ENCODE peak calls at places on chromosomes 4 and X, in six cellular contexts. One of them, this sample, is unnamed.

GRCh38 chr4:8079031-8079885 is 79.4 kb downstream of the ABLIM2 start:
- DNase-seq in breast epithelium: no peak
- DNase-seq in adrenal gland: no peak
- DNase-seq in AG10803: no peak
- DNase-seq in lower lobe of right lung: peak
- DNase-seq in foreskin fibroblast: no peak
- DNase-seq in this sample: no peak

GRCh38 chrX:56233100-56233499 is 944 bp downstream of the KLF8 start:
- DNase-seq in foreskin fibroblast: peak
- DNase-seq in lower lobe of right lung: no peak
- DNase-seq in adrenal gland: no peak
- DNase-seq in AG10803: no peak
- DNase-seq in breast epithelium: no peak
- DNase-seq in this sample: no peak

GRCh38 chrX:119062750-119063374 is 9.9 kb upstream of the CT47C1 start:
- DNase-seq in breast epithelium: no peak
- DNase-seq in lower lobe of right lung: no peak
- DNase-seq in foreskin fibroblast: peak
- DNase-seq in AG10803: no peak
- DNase-seq in adrenal gland: no peak
- DNase-seq in this sample: peak

GRCh38 chrX:48848847-48849246 is 13.4 kb upstream of the PCSK1N start:
- DNase-seq in lower lobe of right lung: no peak
- DNase-seq in AG10803: no peak
- DNase-seq in adrenal gland: no peak
- DNase-seq in breast epithelium: no peak
- DNase-seq in foreskin fibroblast: no peak
- DNase-seq in this sample: no peak

GRCh38 chr4:186192068-186192751 is 843 bp downstream of the CYP4V2 start:
- DNase-seq in foreskin fibroblast: peak
- DNase-seq in lower lobe of right lung: no peak
- DNase-seq in adrenal gland: peak
- DNase-seq in breast epithelium: peak
- DNase-seq in AG10803: peak
- DNase-seq in this sample: peak

GRCh38 chrX:109632906-109633504 is 8.0 kb upstream of the KCNE5 start:
- DNase-seq in lower lobe of right lung: no peak
- DNase-seq in foreskin fibroblast: peak
- DNase-seq in adrenal gland: no peak
- DNase-seq in AG10803: peak
- DNase-seq in breast epithelium: no peak
- DNase-seq in this sample: no peak

GRCh38 chrX:9182041-9182440 is 148.1 kb upstream of the FAM9B start:
- DNase-seq in foreskin fibroblast: peak
- DNase-seq in breast epithelium: no peak
- DNase-seq in AG10803: no peak
- DNase-seq in adrenal gland: no peak
- DNase-seq in lower lobe of right lung: no peak
- DNase-seq in this sample: no peak

GRCh38 chrX:18582910-18583493 is 88.9 kb downstream of the RS1 start:
- DNase-seq in breast epithelium: no peak
- DNase-seq in adrenal gland: no peak
- DNase-seq in foreskin fibroblast: peak
- DNase-seq in lower lobe of right lung: no peak
- DNase-seq in AG10803: peak
- DNase-seq in this sample: no peak

GRCh38 chr4:54566608-54567007 is 91.1 kb upstream of the KIT start:
- DNase-seq in AG10803: no peak
- DNase-seq in foreskin fibroblast: no peak
- DNase-seq in breast epithelium: no peak
- DNase-seq in lower lobe of right lung: no peak
- DNase-seq in adrenal gland: no peak
- DNase-seq in this sample: no peak

GRCh38 chrX:130109429-130110378 is 593 bp downstream of the ELF4 start:
- DNase-seq in breast epithelium: no peak
- DNase-seq in AG10803: peak
- DNase-seq in foreskin fibroblast: peak
- DNase-seq in adrenal gland: no peak
- DNase-seq in lower lobe of right lung: peak
- DNase-seq in this sample: no peak

GRCh38 chr4:69058410-69059059 is 37.7 kb upstream of the UGT2B7 start:
- DNase-seq in AG10803: no peak
- DNase-seq in foreskin fibroblast: no peak
- DNase-seq in breast epithelium: no peak
- DNase-seq in adrenal gland: no peak
- DNase-seq in lower lobe of right lung: no peak
- DNase-seq in this sample: no peak

GRCh38 chrX:137194164-137194563 is 160.4 kb upstream of the GPR101 start:
- DNase-seq in AG10803: no peak
- DNase-seq in foreskin fibroblast: no peak
- DNase-seq in adrenal gland: no peak
- DNase-seq in lower lobe of right lung: no peak
- DNase-seq in breast epithelium: no peak
- DNase-seq in this sample: peak

GRCh38 chrX:135973548-135974278 is at the start of gene MMGT1:
- DNase-seq in foreskin fibroblast: peak
- DNase-seq in lower lobe of right lung: peak
- DNase-seq in adrenal gland: peak
- DNase-seq in AG10803: peak
- DNase-seq in breast epithelium: peak
- DNase-seq in this sample: peak

GRCh38 chrX:16838202-16839066 is 31.7 kb downstream of the RBBP7 start:
- DNase-seq in foreskin fibroblast: peak
- DNase-seq in breast epithelium: no peak
- DNase-seq in lower lobe of right lung: no peak
- DNase-seq in adrenal gland: no peak
- DNase-seq in AG10803: peak
- DNase-seq in this sample: peak

GRCh38 chrX:47146121-47146935 is 1.3 kb downstream of the RBM10 start:
- DNase-seq in breast epithelium: no peak
- DNase-seq in lower lobe of right lung: no peak
- DNase-seq in AG10803: no peak
- DNase-seq in foreskin fibroblast: no peak
- DNase-seq in adrenal gland: no peak
- DNase-seq in this sample: no peak

GRCh38 chr4:78370625-78371372 is 180.8 kb upstream of the ANXA3 start:
- DNase-seq in AG10803: peak
- DNase-seq in breast epithelium: no peak
- DNase-seq in lower lobe of right lung: no peak
- DNase-seq in adrenal gland: no peak
- DNase-seq in foreskin fibroblast: no peak
- DNase-seq in this sample: no peak

GRCh38 chrX:110675866-110676265 is 119.8 kb downstream of the CHRDL1 start:
- DNase-seq in foreskin fibroblast: no peak
- DNase-seq in AG10803: no peak
- DNase-seq in breast epithelium: no peak
- DNase-seq in adrenal gland: no peak
- DNase-seq in lower lobe of right lung: no peak
- DNase-seq in this sample: no peak

GRCh38 chr4:5446595-5446994 is 261.8 kb downstream of the EVC2 start:
- DNase-seq in adrenal gland: no peak
- DNase-seq in foreskin fibroblast: no peak
- DNase-seq in AG10803: no peak
- DNase-seq in lower lobe of right lung: no peak
- DNase-seq in breast epithelium: no peak
- DNase-seq in this sample: no peak

GRCh38 chrX:130091976-130092522 is 18.2 kb downstream of the ELF4 start:
- DNase-seq in lower lobe of right lung: peak
- DNase-seq in AG10803: no peak
- DNase-seq in breast epithelium: no peak
- DNase-seq in foreskin fibroblast: no peak
- DNase-seq in adrenal gland: peak
- DNase-seq in this sample: no peak

GRCh38 chrX:153981771-153982533 is 9.4 kb downstream of the TMEM187 start:
- DNase-seq in breast epithelium: no peak
- DNase-seq in lower lobe of right lung: peak
- DNase-seq in foreskin fibroblast: peak
- DNase-seq in adrenal gland: peak
- DNase-seq in AG10803: no peak
- DNase-seq in this sample: no peak

GRCh38 chr4:108143515-108143914 is 25.2 kb downstream of the LEF1 start:
- DNase-seq in foreskin fibroblast: no peak
- DNase-seq in breast epithelium: no peak
- DNase-seq in AG10803: no peak
- DNase-seq in lower lobe of right lung: no peak
- DNase-seq in adrenal gland: no peak
- DNase-seq in this sample: no peak

GRCh38 chr4:73454920-73455319 is 18.9 kb downstream of the AFP start:
- DNase-seq in AG10803: no peak
- DNase-seq in lower lobe of right lung: no peak
- DNase-seq in foreskin fibroblast: no peak
- DNase-seq in adrenal gland: no peak
- DNase-seq in breast epithelium: no peak
- DNase-seq in this sample: no peak

GRCh38 chr4:4719446-4719845 is 140.0 kb upstream of the MSX1 start:
- DNase-seq in foreskin fibroblast: no peak
- DNase-seq in lower lobe of right lung: no peak
- DNase-seq in adrenal gland: no peak
- DNase-seq in breast epithelium: no peak
- DNase-seq in AG10803: no peak
- DNase-seq in this sample: no peak

GRCh38 chrX:150363561-150364346 is 637 bp downstream of the MAMLD1 start:
- DNase-seq in AG10803: peak
- DNase-seq in foreskin fibroblast: peak
- DNase-seq in breast epithelium: no peak
- DNase-seq in lower lobe of right lung: peak
- DNase-seq in adrenal gland: no peak
- DNase-seq in this sample: no peak

GRCh38 chrX:150364347-150365050 is 1.4 kb downstream of the MAMLD1 start:
- DNase-seq in lower lobe of right lung: peak
- DNase-seq in AG10803: no peak
- DNase-seq in foreskin fibroblast: peak
- DNase-seq in adrenal gland: no peak
- DNase-seq in breast epithelium: no peak
- DNase-seq in this sample: no peak

GRCh38 chrX:150365051-150365952 is 2.2 kb downstream of the MAMLD1 start:
- DNase-seq in lower lobe of right lung: peak
- DNase-seq in adrenal gland: peak
- DNase-seq in breast epithelium: peak
- DNase-seq in AG10803: peak
- DNase-seq in foreskin fibroblast: peak
- DNase-seq in this sample: peak

GRCh38 chrX:150365953-150366911 is 3.1 kb downstream of the MAMLD1 start:
- DNase-seq in foreskin fibroblast: peak
- DNase-seq in lower lobe of right lung: peak
- DNase-seq in AG10803: peak
- DNase-seq in adrenal gland: peak
- DNase-seq in breast epithelium: peak
- DNase-seq in this sample: peak

GRCh38 chrX:150366951-150367545 is 3.9 kb downstream of the MAMLD1 start:
- DNase-seq in foreskin fibroblast: peak
- DNase-seq in AG10803: peak
- DNase-seq in adrenal gland: no peak
- DNase-seq in breast epithelium: peak
- DNase-seq in lower lobe of right lung: no peak
- DNase-seq in this sample: peak
- H3K4me3 ChIP-seq in foreskin fibroblast: peak
- H3K4me3 ChIP-seq in AG10803: peak
- H3K4me3 ChIP-seq in adrenal gland: peak
- H3K4me3 ChIP-seq in breast epithelium: peak
- H3K4me3 ChIP-seq in lower lobe of right lung: peak
- H3K4me3 ChIP-seq in this sample: peak

GRCh38 chrX:275967-276587 is 5.1 kb upstream of the PLCXD1 start:
- DNase-seq in breast epithelium: peak
- DNase-seq in AG10803: peak
- DNase-seq in lower lobe of right lung: peak
- DNase-seq in foreskin fibroblast: peak
- DNase-seq in adrenal gland: peak
- DNase-seq in this sample: no peak
- H3K4me3 ChIP-seq in breast epithelium: peak
- H3K4me3 ChIP-seq in AG10803: peak
- H3K4me3 ChIP-seq in lower lobe of right lung: peak
- H3K4me3 ChIP-seq in foreskin fibroblast: peak
- H3K4me3 ChIP-seq in adrenal gland: peak
- H3K4me3 ChIP-seq in this sample: peak

DNA sequence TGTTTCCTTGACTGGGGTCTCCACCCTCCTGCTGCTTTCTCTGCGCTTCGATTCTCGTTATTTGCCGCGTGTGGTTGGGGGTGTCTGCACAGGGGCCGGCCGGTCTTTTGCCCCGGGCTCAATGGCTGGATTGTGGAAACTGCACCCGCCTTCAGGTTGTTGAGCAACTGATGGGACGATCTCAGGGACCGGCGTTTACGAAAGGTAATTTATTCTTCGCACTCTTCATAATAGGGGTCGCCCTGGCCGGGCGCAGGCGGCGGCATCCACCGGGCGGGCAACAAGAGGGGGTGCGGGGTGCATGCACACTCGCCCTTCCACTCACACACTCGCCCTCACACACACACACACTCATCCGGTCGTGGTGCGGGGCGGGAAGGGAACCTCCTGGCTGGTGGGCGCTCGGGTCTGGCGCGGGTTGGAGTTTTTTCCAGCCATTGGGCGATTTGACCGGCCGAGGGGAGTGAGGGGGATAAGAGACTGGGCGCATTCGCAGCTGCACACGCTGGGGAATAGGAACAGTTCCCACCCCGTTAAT is 1.5 kb downstream of the ADGRL3 start:
- DNase-seq in AG10803: no peak
- DNase-seq in adrenal gland: no peak
- DNase-seq in foreskin fibroblast: peak
- DNase-seq in breast epithelium: no peak
- DNase-seq in lower lobe of right lung: peak
- DNase-seq in this sample: no peak
- H3K4me3 ChIP-seq in AG10803: no peak
- H3K4me3 ChIP-seq in adrenal gland: peak
- H3K4me3 ChIP-seq in foreskin fibroblast: peak
- H3K4me3 ChIP-seq in breast epithelium: peak
- H3K4me3 ChIP-seq in lower lobe of right lung: peak
- H3K4me3 ChIP-seq in this sample: peak

DNA sequence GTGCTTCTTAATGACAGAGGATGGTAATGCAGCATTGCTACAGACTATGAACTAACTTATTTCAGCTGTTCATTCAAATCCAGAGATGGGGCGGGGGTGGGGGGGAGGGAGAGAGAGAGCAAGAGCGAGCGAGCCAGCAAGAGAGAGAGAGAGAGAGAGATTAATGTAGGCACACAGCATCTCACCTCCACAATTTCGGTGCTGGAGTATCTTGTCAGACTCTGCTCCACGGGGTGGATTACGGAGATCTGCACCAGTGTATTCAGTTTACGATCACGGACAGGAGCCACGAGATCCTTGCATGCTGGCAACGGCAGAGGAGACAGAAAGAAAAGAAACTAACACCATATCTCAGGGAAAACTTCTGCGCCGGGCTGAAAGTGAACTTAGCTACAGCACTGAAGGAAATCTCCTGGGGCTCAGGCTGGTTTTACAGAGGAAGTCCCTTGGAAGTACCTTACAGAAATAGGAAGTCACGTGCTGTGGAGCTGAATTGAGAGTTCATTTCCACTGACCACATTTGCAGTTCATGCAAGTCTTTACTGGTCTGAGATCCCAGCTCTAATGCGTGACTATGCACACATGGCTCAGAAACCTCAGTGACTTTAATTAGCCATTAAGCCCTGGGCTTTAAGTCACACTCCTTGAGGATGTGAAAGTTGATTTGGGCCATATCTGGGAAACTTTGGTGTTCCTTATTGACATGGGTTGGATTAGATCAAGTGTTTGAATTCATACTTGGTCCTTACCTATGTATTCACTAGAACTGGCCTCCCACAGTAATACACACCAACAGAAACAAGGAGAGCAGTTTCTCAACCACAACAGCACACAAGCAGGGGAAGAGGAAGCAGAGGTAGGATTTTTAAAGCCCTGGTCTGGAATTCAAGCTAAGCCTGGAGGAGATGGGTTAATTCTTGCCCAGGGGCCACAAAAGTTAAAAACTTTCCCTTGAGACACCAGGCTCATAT is 440.8 kb downstream of the INPP4B start:
- DNase-seq in lower lobe of right lung: peak
- DNase-seq in AG10803: peak
- DNase-seq in breast epithelium: peak
- DNase-seq in foreskin fibroblast: peak
- DNase-seq in adrenal gland: peak
- DNase-seq in this sample: peak
- H3K4me3 ChIP-seq in lower lobe of right lung: peak
- H3K4me3 ChIP-seq in AG10803: peak
- H3K4me3 ChIP-seq in breast epithelium: peak
- H3K4me3 ChIP-seq in foreskin fibroblast: peak
- H3K4me3 ChIP-seq in adrenal gland: peak
- H3K4me3 ChIP-seq in this sample: peak

This sample was measured in brain microvascular endothelial cell.